ENCODE peak calls at places on chromosome 5, in five cellular contexts. H is colonic mucosa, X is IMR-90, C is HepG2, J is fibroblast of lung. D is an unnamed sample.

GRCh38 chr5:133341915-133342710 is 270.2 kb downstream of the FSTL4 start:
- DNase-seq in X (no peak), H (no peak), C (no peak), J (no peak), D (peak; percentile 45)

GRCh38 chr5:129906177-129906887 is 2.1 kb downstream of the CHSY3 start:
- DNase-seq in J (peak; percentile 52), H (peak; percentile 29), X (no peak), C (peak; percentile 66), D (no peak)

GRCh38 chr5:32193591-32193990 is 19.5 kb upstream of the GOLPH3 start:
- DNase-seq in C (peak; percentile 86), H (peak; percentile 91), X (peak; percentile 77), J (peak; percentile 87), D (peak; percentile 94)

GRCh38 chr5:160083501-160083900 is 35.7 kb downstream of the PWWP2A start:
- DNase-seq in C (no peak), J (peak; percentile 74), H (no peak), X (no peak), D (no peak)

GRCh38 chr5:172090976-172091547 is 84.6 kb upstream of the FBXW11 start:
- DNase-seq in C (no peak), H (no peak), J (no peak), X (no peak), D (no peak)

GRCh38 chr5:172485511-172486202 is 31.3 kb upstream of the SH3PXD2B start:
- DNase-seq in X (no peak), H (no peak), J (no peak), C (no peak), D (no peak)

GRCh38 chr5:8906303-8906967 is 639.4 kb downstream of the SEMA5A start:
- DNase-seq in X (peak; percentile 87), C (no peak), H (no peak), J (peak; percentile 91), D (no peak)

GRCh38 chr5:106121972-106122605 is 1548.6 kb downstream of the EFNA5 start:
- DNase-seq in X (peak; percentile 4), H (peak; percentile 22), C (no peak), J (no peak), D (no peak)

GRCh38 chr5:109945097-109945678 is 255.5 kb downstream of the MAN2A1 start:
- DNase-seq in C (peak; percentile 13), J (peak; percentile 25), X (no peak), H (no peak), D (no peak)

GRCh38 chr5:1725641-1726468 is 73.8 kb downstream of the MRPL36 start:
- DNase-seq in J (no peak), X (no peak), H (peak; percentile 11), C (no peak), D (peak; percentile 54)

GRCh38 chr5:163478982-163479271 is 18.5 kb downstream of the HMMR start:
- DNase-seq in X (no peak), J (no peak), C (no peak), H (no peak), D (no peak)

GRCh38 chr5:163478126-163478981 is 17.9 kb downstream of the HMMR start:
- DNase-seq in X (peak; percentile 28), C (no peak), J (peak; percentile 44), H (no peak), D (no peak)

GRCh38 chr5:163475416-163475815 is 15.0 kb downstream of the HMMR start:
- DNase-seq in H (no peak), C (no peak), X (no peak), J (no peak), D (no peak)

DNA sequence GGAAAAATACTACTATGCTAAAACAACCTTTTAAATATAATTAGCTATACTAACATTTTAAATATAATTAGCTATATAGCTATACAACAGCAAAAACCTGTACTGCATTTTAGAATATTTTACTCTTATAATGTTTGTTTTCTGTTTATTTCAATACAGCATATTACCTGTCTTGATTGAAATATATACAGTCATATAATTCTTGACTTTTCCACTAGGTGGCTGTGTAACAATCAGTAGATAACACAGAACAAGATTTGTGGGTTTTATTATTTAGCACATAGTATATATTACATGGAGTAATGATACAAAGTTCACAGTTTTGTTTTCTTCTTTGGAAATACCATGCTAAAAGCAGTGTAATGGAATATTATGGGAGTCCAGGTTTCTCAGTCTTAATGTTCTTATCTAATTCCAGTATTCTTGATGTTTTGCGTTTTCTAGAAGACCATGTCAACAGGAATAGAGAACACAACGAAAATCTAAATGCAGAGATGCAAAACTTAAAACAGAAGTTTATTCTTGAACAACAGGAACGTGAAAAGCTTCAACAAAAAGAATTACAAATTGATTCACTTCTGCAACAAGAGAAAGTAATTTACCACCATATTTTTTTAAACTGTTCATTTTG is 13.3 kb downstream of the HMMR start:
- DNase-seq in X (no peak), H (no peak), C (no peak), J (peak; percentile 20), D (no peak)
- TF ChIP-seq CTCF in X (peak; percentile 21), H (no peak), C (peak; percentile 28), J (peak; percentile 40), D (peak; percentile 19)

GRCh38 chr5:107470007-107470582 is 200.6 kb downstream of the EFNA5 start:
- DNase-seq in J (peak; percentile 79), H (no peak), X (peak; percentile 41), C (no peak), D (no peak)
- H3K9ac ChIP-seq in J (no peak overlapping the region), H (no peak overlapping the region), X (no peak overlapping the region), C (no peak overlapping the region), D (no peak overlapping the region)

GRCh38 chr5:112706446-112707016 is 31.2 kb upstream of the APC start:
- DNase-seq in H (no peak), J (no peak), X (no peak), C (no peak), D (no peak)

GRCh38 chr5:112711436-112711835 is 26.2 kb upstream of the APC start:
- DNase-seq in C (no peak), X (no peak), J (no peak), H (no peak), D (no peak)

GRCh38 chr5:112707187-112708179 is 30.2 kb upstream of the APC start:
- DNase-seq in X (peak; percentile 98), J (peak; percentile 95), C (peak; percentile 98), H (peak; percentile 99), D (peak; percentile 99)

GRCh38 chr5:112710896-112711295 is 26.8 kb upstream of the APC start:
- DNase-seq in X (no peak), H (no peak), J (no peak), C (no peak), D (no peak)

GRCh38 chr5:112709416-112709815 is 28.3 kb upstream of the APC start:
- DNase-seq in C (no peak), H (no peak), X (no peak), J (peak; percentile 45), D (no peak)
- H3K4me3 ChIP-seq in C (no peak overlapping the region), H (no peak overlapping the region), X (no peak overlapping the region), J (peak overlapping the region; percentile 89), D (peak overlapping the region; percentile 84)

GRCh38 chr5:56950626-56951130 is 1.2 kb downstream of the MIER3 start:
- DNase-seq in J (peak; percentile 66), C (peak; percentile 3), X (peak; percentile 66), H (peak; percentile 69), D (peak; percentile 87)
- TF ChIP-seq CTCF in J (no peak), C (no peak), X (no peak), H (no peak), D (no peak)

DNA sequence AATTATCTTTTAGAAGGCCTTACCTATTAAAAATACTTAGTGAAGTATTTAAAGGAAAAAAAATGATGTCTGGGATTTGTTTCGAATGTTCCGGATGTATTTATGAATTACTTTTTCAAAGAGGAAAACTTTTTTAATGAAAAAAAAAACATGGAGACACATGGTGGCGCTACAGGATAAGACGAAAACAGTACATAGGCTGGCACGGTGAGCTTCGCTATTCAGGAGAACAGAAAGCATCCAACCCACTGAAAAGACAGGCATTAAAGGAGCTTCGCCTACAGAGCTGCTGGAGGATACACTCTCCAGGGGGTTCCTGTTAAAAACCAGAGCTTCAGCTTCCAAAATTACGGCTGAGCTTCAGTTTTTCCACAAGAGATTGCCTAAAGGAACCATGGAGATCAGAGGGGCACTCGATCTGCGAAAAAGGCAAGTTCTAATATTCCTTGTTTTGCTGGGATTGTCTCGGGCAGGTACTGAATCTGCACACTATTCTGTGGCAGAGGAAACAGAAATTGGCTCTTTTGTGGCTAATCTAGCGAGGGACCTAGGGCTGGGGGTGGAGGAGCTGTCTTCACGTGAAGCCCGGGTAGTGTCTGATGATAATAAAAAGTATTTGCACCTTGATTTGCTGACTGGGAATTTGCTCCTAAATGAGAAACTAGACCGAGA is at the start of gene PCDHB14:
- DNase-seq in H (no peak), C (peak; percentile 45), J (peak; percentile 13), X (peak; percentile 20), D (no peak)
- H3K9ac ChIP-seq in H (no peak within 1 kb of the TSS), C (peak within 1 kb of the TSS; percentile 45), J (no peak within 1 kb of the TSS), X (peak within 1 kb of the TSS; percentile 68), D (no peak within 1 kb of the TSS)

D was measured in kidney.